ENCODE peak calls at places on chromosome 20, in four cellular contexts. M is AG10803, F is testis, V is lower leg skin. J is an unnamed sample.

GRCh38 chr20:22449115-22449973 is 135.0 kb downstream of the FOXA2 start:
- DNase-seq in M (no peak), F (no peak), V (no peak), J (no peak)

GRCh38 chr20:21528870-21529269 is 15.0 kb upstream of the NKX2-2 start:
- DNase-seq in M (no peak), F (no peak), V (no peak), J (no peak)

GRCh38 chr20:21796059-21796458 is 90.6 kb downstream of the PAX1 start:
- DNase-seq in M (no peak), F (no peak), V (no peak), J (no peak)

GRCh38 chr20:63701329-63702035 is 5.0 kb downstream of the TNFRSF6B start:
- DNase-seq in M (no peak), F (no peak), V (no peak), J (no peak)

GRCh38 chr20:23445596-23446217 is 6.2 kb downstream of the CSTL1 start:
- DNase-seq in M (peak), F (no peak), V (no peak), J (peak)

GRCh38 chr20:25246182-25246943 is 1.5 kb upstream of the PYGB start:
- DNase-seq in M (no peak), F (no peak), V (no peak), J (no peak)

GRCh38 chr20:37897008-37897548 is 5.8 kb upstream of the VSTM2L start:
- DNase-seq in M (no peak), F (peak), V (no peak), J (no peak)

GRCh38 chr20:21505810-21506530 is 7.9 kb downstream of the NKX2-2 start:
- DNase-seq in M (peak), F (peak), V (no peak), J (no peak)

GRCh38 chr20:49562341-49563014 is 5.5 kb downstream of the PTGIS start:
- DNase-seq in M (peak), F (peak), V (peak), J (peak)

GRCh38 chr20:41654292-41654691 is 36.1 kb upstream of the CHD6 start:
- DNase-seq in M (no peak), F (no peak), V (no peak), J (no peak)

GRCh38 chr20:10728873-10729670 is 55.3 kb upstream of the JAG1 start:
- DNase-seq in M (no peak), F (no peak), V (no peak), J (no peak)

GRCh38 chr20:48750941-48751620 is 76.7 kb downstream of the PREX1 start:
- DNase-seq in M (no peak), F (peak), V (no peak), J (no peak)

GRCh38 chr20:58688838-58689237 is 3.8 kb upstream of the NPEPL1 start:
- DNase-seq in M (peak), F (no peak), V (no peak), J (peak)

GRCh38 chr20:6560978-6561377 is 206.5 kb upstream of the BMP2 start:
- DNase-seq in M (no peak), F (no peak), V (no peak), J (no peak)

GRCh38 chr20:9600562-9600961 is 86.2 kb downstream of the LAMP5 start:
- DNase-seq in M (no peak), F (no peak), V (no peak), J (no peak)

GRCh38 chr20:5705827-5706226 is 44.4 kb upstream of the SHLD1 start:
- DNase-seq in M (no peak), F (no peak), V (no peak), J (no peak)

GRCh38 chr20:13877789-13878188 is 93.0 kb downstream of the NDUFAF5 start:
- DNase-seq in M (peak), F (no peak), V (no peak), J (no peak)

GRCh38 chr20:15176929-15177328 is 839.5 kb upstream of the FLRT3 start:
- DNase-seq in M (no peak), F (no peak), V (no peak), J (no peak)

GRCh38 chr20:10641893-10642292 is 31.9 kb downstream of the JAG1 start:
- DNase-seq in M (no peak), F (no peak), V (no peak), J (no peak)

GRCh38 chr20:56393133-56393472 is 658 bp downstream of the CSTF1 start:
- DNase-seq in M (no peak), F (no peak), V (no peak), J (no peak)

GRCh38 chr20:33915726-33916331 is 77.9 kb upstream of the RALY start:
- DNase-seq in M (no peak), F (peak), V (no peak), J (no peak)

GRCh38 chr20:6418732-6419131 is 295.9 kb upstream of the FERMT1 start:
- DNase-seq in M (no peak), F (no peak), V (no peak), J (no peak)

GRCh38 chr20:13101701-13102100 is 92.9 kb downstream of the SPTLC3 start:
- DNase-seq in M (peak), F (no peak), V (no peak), J (no peak)

GRCh38 chr20:39874049-39874893 is 814.8 kb downstream of the MAFB start:
- DNase-seq in M (peak), F (peak), V (peak), J (peak)

GRCh38 chr20:37781626-37782025 is 87.8 kb downstream of the CTNNBL1 start:
- DNase-seq in M (peak), F (no peak), V (no peak), J (no peak)

GRCh38 chr20:13809855-13810254 is 25.0 kb downstream of the NDUFAF5 start:
- DNase-seq in M (no peak), F (no peak), V (no peak), J (no peak)

GRCh38 chr20:24160563-24161355 is 172.2 kb upstream of the GGTLC1 start:
- DNase-seq in M (peak), F (peak), V (no peak), J (no peak)

GRCh38 chr20:40640667-40641066 is 48.4 kb downstream of the MAFB start:
- DNase-seq in M (no peak), F (no peak), V (no peak), J (no peak)

GRCh38 chr20:31605031-31605901 is at the start of gene ID1:
- DNase-seq in M (peak), F (peak), V (peak), J (peak)

GRCh38 chr20:13009682-13010406 is 1.1 kb downstream of the SPTLC3 start:
- DNase-seq in M (peak), F (peak), V (peak), J (no peak)

GRCh38 chr20:62516345-62516744 is 40.5 kb upstream of the GATA5 start:
- DNase-seq in M (no peak), F (no peak), V (no peak), J (no peak)
- TF ChIP-seq CTCF in M (no peak), F (no peak), V (no peak), J (no peak)

GRCh38 chr20:57683876-57684275 is 25.9 kb downstream of the PMEPA1 start:
- DNase-seq in M (no peak), F (no peak), V (no peak), J (no peak)
- TF ChIP-seq CTCF in M (no peak), F (no peak), V (no peak), J (no peak)

GRCh38 chr20:46099491-46100287 is 9.9 kb upstream of the NCOA5 start:
- DNase-seq in M (no peak), F (peak), V (no peak), J (no peak)
- TF ChIP-seq CTCF in M (no peak), F (no peak), V (no peak), J (no peak)

GRCh38 chr20:51172558-51173428 is 149.9 kb upstream of the KCNG1 start:
- DNase-seq in M (no peak), F (no peak), V (no peak), J (no peak)
- TF ChIP-seq CTCF in M (no peak), F (no peak), V (no peak), J (no peak)

DNA sequence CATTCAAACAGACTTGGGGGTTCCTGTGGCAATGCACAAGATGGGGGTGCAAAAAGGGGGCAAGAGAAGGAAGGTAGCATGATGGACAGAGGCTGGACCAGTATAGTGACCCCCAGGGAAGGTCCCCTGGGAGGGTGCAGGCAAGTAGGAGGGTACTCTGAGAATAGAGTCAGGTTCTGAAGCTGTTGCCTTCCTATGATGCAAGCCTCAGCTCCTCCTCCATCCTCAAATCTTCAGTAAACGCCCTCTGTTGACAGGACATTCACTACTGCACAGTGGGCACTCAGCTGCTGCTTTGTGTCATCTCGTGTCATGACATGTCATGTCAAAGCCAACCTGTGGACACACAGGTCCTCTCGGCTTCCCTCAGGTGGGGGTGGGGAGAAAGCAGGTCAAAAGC is 5.8 kb upstream of the SDCBP2 start:
- DNase-seq in M (no peak), F (no peak), V (no peak), J (peak)
- TF ChIP-seq CTCF in M (no peak), F (no peak), V (no peak), J (no peak)

GRCh38 chr20:17636523-17637412 is 45.3 kb downstream of the RRBP1 start:
- DNase-seq in M (no peak), F (no peak), V (no peak), J (no peak)
- TF ChIP-seq CTCF in M (no peak), F (no peak), V (no peak), J (no peak)

GRCh38 chr20:54668271-54669053 is 193.1 kb downstream of the DOK5 start:
- DNase-seq in M (peak), F (peak), V (no peak), J (no peak)
- TF ChIP-seq CTCF in M (peak), F (peak), V (no peak), J (peak)

GRCh38 chr20:50695144-50695872 is 4.0 kb upstream of the RIPOR3 start:
- DNase-seq in M (peak), F (no peak), V (peak), J (no peak)
- TF ChIP-seq CTCF in M (no peak), F (no peak), V (no peak), J (no peak)